ENCODE peak calls at places on chromosomes 7 and 10, in six cellular contexts. M, E, Y, X, P and U are unnamed samples.
A peak's percentile ranks its signal among the peaks of the same experiment; 100 is the strongest.

GRCh38 chr10:94680544-94680943 is 3.0 kb upstream of the CYP2C18 start:
- DNase-seq in M (no peak), P (no peak), X (no peak), Y (no peak), E (no peak), U (no peak)

GRCh38 chr10:70034252-70034651 is 18.4 kb upstream of the MACROH2A2 start:
- DNase-seq in P (no peak), E (no peak), Y (no peak), X (no peak), M (no peak), U (no peak)

GRCh38 chr7:37052673-37053072 is 328.4 kb upstream of the AOAH start:
- DNase-seq in X (peak; percentile 39), E (peak; percentile 4), M (no peak), P (no peak), Y (peak; percentile 30), U (no peak)

GRCh38 chr7:156475666-156476065 is 164.9 kb upstream of the RNF32 start:
- DNase-seq in P (no peak), Y (peak; percentile 72), E (no peak), M (peak; percentile 59), X (peak; percentile 5), U (no peak)

GRCh38 chr10:31004611-31005193 is 27.0 kb downstream of the ZNF438 start:
- DNase-seq in Y (peak; percentile 93), X (peak; percentile 95), E (no peak), P (no peak), M (no peak), U (no peak)

GRCh38 chr10:124648738-124649137 is 95.4 kb downstream of the FAM53B start:
- DNase-seq in M (peak; percentile 71), Y (peak; percentile 85), E (peak; percentile 55), P (peak; percentile 70), X (peak; percentile 86), U (peak; percentile 24)

GRCh38 chr7:50355817-50356178 is 51.3 kb downstream of the IKZF1 start:
- DNase-seq in M (no peak), X (no peak), P (no peak), E (no peak), Y (no peak), U (no peak)

GRCh38 chr7:113710310-113711106 is 208.3 kb downstream of the PPP1R3A start:
- DNase-seq in E (no peak), Y (peak; percentile 86), M (no peak), X (peak; percentile 91), P (peak; percentile 82), U (peak; percentile 54)

GRCh38 chr7:65379318-65379717 is 5.7 kb downstream of the ZNF92 start:
- DNase-seq in Y (no peak), E (no peak), M (no peak), P (no peak), X (peak; percentile 55), U (no peak)